ENCODE peak calls at places on chromosomes 11 and 22, in seven cellular contexts. One of them, this sample, is unnamed.

GRCh38 chr11:33635161-33635560 is 65.5 kb downstream of the C11orf91 start:
- DNase-seq in HCT116: no peak
- DNase-seq in T-helper 1 cell: no peak
- DNase-seq in breast epithelium: no peak
- DNase-seq in hippocampal formation: no peak
- DNase-seq in head of caudate nucleus: no peak
- DNase-seq in left ventricle myocardium inferior: peak
- DNase-seq in this sample: no peak

GRCh38 chr11:58905141-58905715 is 34.1 kb upstream of the GLYATL1 start:
- DNase-seq in left ventricle myocardium inferior: peak
- DNase-seq in head of caudate nucleus: peak
- DNase-seq in T-helper 1 cell: no peak
- DNase-seq in HCT116: no peak
- DNase-seq in hippocampal formation: peak
- DNase-seq in breast epithelium: no peak
- DNase-seq in this sample: no peak

GRCh38 chr11:94657629-94658028 is 90.5 kb downstream of the PIWIL4 start:
- DNase-seq in T-helper 1 cell: no peak
- DNase-seq in head of caudate nucleus: no peak
- DNase-seq in hippocampal formation: no peak
- DNase-seq in breast epithelium: no peak
- DNase-seq in HCT116: no peak
- DNase-seq in left ventricle myocardium inferior: no peak
- DNase-seq in this sample: no peak

GRCh38 chr22:35397095-35397904 is 2.6 kb upstream of the MCM5 start:
- DNase-seq in T-helper 1 cell: no peak
- DNase-seq in hippocampal formation: no peak
- DNase-seq in HCT116: no peak
- DNase-seq in head of caudate nucleus: no peak
- DNase-seq in breast epithelium: no peak
- DNase-seq in left ventricle myocardium inferior: no peak
- DNase-seq in this sample: no peak

GRCh38 chr11:125345706-125346561 is 150.1 kb downstream of the FEZ1 start:
- DNase-seq in T-helper 1 cell: no peak
- DNase-seq in breast epithelium: peak
- DNase-seq in head of caudate nucleus: peak
- DNase-seq in HCT116: no peak
- DNase-seq in left ventricle myocardium inferior: peak
- DNase-seq in hippocampal formation: peak
- DNase-seq in this sample: no peak

GRCh38 chr11:69156673-69157155 is 979 bp downstream of the SMIM38 start:
- DNase-seq in T-helper 1 cell: no peak
- DNase-seq in breast epithelium: no peak
- DNase-seq in HCT116: no peak
- DNase-seq in hippocampal formation: no peak
- DNase-seq in head of caudate nucleus: no peak
- DNase-seq in left ventricle myocardium inferior: no peak
- DNase-seq in this sample: no peak

GRCh38 chr11:72842126-72842525 is 27.9 kb downstream of the ATG16L2 start:
- DNase-seq in T-helper 1 cell: no peak
- DNase-seq in head of caudate nucleus: no peak
- DNase-seq in breast epithelium: no peak
- DNase-seq in left ventricle myocardium inferior: no peak
- DNase-seq in HCT116: no peak
- DNase-seq in hippocampal formation: no peak
- DNase-seq in this sample: no peak

GRCh38 chr22:40289991-40290459 is 56.3 kb upstream of the ADSL start:
- DNase-seq in breast epithelium: no peak
- DNase-seq in head of caudate nucleus: peak
- DNase-seq in T-helper 1 cell: peak
- DNase-seq in hippocampal formation: no peak
- DNase-seq in HCT116: no peak
- DNase-seq in left ventricle myocardium inferior: no peak
- DNase-seq in this sample: no peak

GRCh38 chr11:22597062-22597461 is 28.6 kb downstream of the FANCF start:
- DNase-seq in hippocampal formation: no peak
- DNase-seq in HCT116: no peak
- DNase-seq in breast epithelium: no peak
- DNase-seq in T-helper 1 cell: no peak
- DNase-seq in left ventricle myocardium inferior: no peak
- DNase-seq in head of caudate nucleus: no peak
- DNase-seq in this sample: no peak

GRCh38 chr11:76793834-76794291 is 10.7 kb downstream of the TSKU start:
- DNase-seq in breast epithelium: no peak
- DNase-seq in left ventricle myocardium inferior: no peak
- DNase-seq in HCT116: no peak
- DNase-seq in head of caudate nucleus: no peak
- DNase-seq in T-helper 1 cell: no peak
- DNase-seq in hippocampal formation: no peak
- DNase-seq in this sample: no peak

GRCh38 chr11:86473991-86474833 is 99.5 kb downstream of the CCDC81 start:
- DNase-seq in head of caudate nucleus: no peak
- DNase-seq in breast epithelium: no peak
- DNase-seq in HCT116: no peak
- DNase-seq in T-helper 1 cell: no peak
- DNase-seq in left ventricle myocardium inferior: peak
- DNase-seq in hippocampal formation: no peak
- DNase-seq in this sample: no peak

GRCh38 chr11:26522912-26523610 is 49.0 kb downstream of the MUC15 start:
- DNase-seq in head of caudate nucleus: no peak
- DNase-seq in breast epithelium: no peak
- DNase-seq in HCT116: no peak
- DNase-seq in left ventricle myocardium inferior: no peak
- DNase-seq in hippocampal formation: no peak
- DNase-seq in T-helper 1 cell: no peak
- DNase-seq in this sample: peak

This sample was measured in Panc1.